ENCODE peak calls at places on chromosomes 6 and 20, in seven cellular contexts. One of them, this sample, is unnamed.
A peak's percentile ranks its signal among the peaks of the same experiment; 100 is the strongest.

GRCh38 chr6:47552319-47552718 is 74.7 kb downstream of the CD2AP start:
- DNase-seq in K562: no peak
- DNase-seq in SK-N-SH: no peak
- DNase-seq in HepG2: no peak
- DNase-seq in H1: no peak
- DNase-seq in HCT116: no peak
- DNase-seq in GM12878: no peak
- DNase-seq in this sample: no peak

GRCh38 chr6:39037082-39037487 is 11.5 kb upstream of the GLP1R start:
- DNase-seq in HCT116: no peak
- DNase-seq in K562: peak; percentile 70
- DNase-seq in GM12878: no peak
- DNase-seq in H1: no peak
- DNase-seq in SK-N-SH: no peak
- DNase-seq in HepG2: no peak
- DNase-seq in this sample: no peak

GRCh38 chr20:62819494-62820174 is 2.8 kb downstream of the COL9A3 start:
- DNase-seq in HCT116: no peak
- DNase-seq in K562: no peak
- DNase-seq in SK-N-SH: no peak
- DNase-seq in HepG2: no peak
- DNase-seq in H1: no peak
- DNase-seq in GM12878: no peak
- DNase-seq in this sample: peak; percentile 55

GRCh38 chr6:168416531-168416930 is 24.5 kb upstream of the SMOC2 start:
- DNase-seq in HepG2: no peak
- DNase-seq in H1: no peak
- DNase-seq in HCT116: no peak
- DNase-seq in SK-N-SH: no peak
- DNase-seq in GM12878: no peak
- DNase-seq in K562: no peak
- DNase-seq in this sample: no peak

GRCh38 chr6:9801255-9801757 is 613.6 kb downstream of the TFAP2A start:
- DNase-seq in SK-N-SH: no peak
- DNase-seq in HCT116: no peak
- DNase-seq in K562: no peak
- DNase-seq in GM12878: no peak
- DNase-seq in HepG2: no peak
- DNase-seq in H1: no peak
- DNase-seq in this sample: no peak

GRCh38 chr20:36098364-36098763 is 56.2 kb upstream of the EPB41L1 start:
- DNase-seq in H1: no peak
- DNase-seq in HepG2: no peak
- DNase-seq in HCT116: no peak
- DNase-seq in GM12878: peak; percentile 67
- DNase-seq in K562: no peak
- DNase-seq in SK-N-SH: no peak
- DNase-seq in this sample: no peak

GRCh38 chr20:58945967-58946631 is 35.0 kb upstream of the NELFCD start:
- DNase-seq in HCT116: no peak
- DNase-seq in HepG2: no peak
- DNase-seq in GM12878: no peak
- DNase-seq in H1: no peak
- DNase-seq in K562: no peak
- DNase-seq in SK-N-SH: no peak
- DNase-seq in this sample: no peak

GRCh38 chr6:65110031-65110430 is 597.0 kb downstream of the EYS start:
- DNase-seq in K562: no peak
- DNase-seq in H1: no peak
- DNase-seq in HCT116: no peak
- DNase-seq in SK-N-SH: no peak
- DNase-seq in HepG2: no peak
- DNase-seq in GM12878: no peak
- DNase-seq in this sample: no peak

GRCh38 chr20:35652641-35653429 is 11.9 kb downstream of the CPNE1 start:
- DNase-seq in H1: no peak
- DNase-seq in SK-N-SH: no peak
- DNase-seq in K562: no peak
- DNase-seq in GM12878: no peak
- DNase-seq in HepG2: no peak
- DNase-seq in HCT116: no peak
- DNase-seq in this sample: no peak

GRCh38 chr6:148611213-148611612 is 135.6 kb upstream of the UST start:
- DNase-seq in HCT116: no peak
- DNase-seq in GM12878: no peak
- DNase-seq in SK-N-SH: no peak
- DNase-seq in HepG2: no peak
- DNase-seq in K562: no peak
- DNase-seq in H1: no peak
- DNase-seq in this sample: peak; percentile 15

GRCh38 chr6:111663232-111663631 is 57.6 kb upstream of the TRAF3IP2 start:
- DNase-seq in SK-N-SH: peak; percentile 33
- DNase-seq in GM12878: no peak
- DNase-seq in HCT116: no peak
- DNase-seq in K562: no peak
- DNase-seq in HepG2: no peak
- DNase-seq in H1: no peak
- DNase-seq in this sample: no peak

GRCh38 chr6:136524936-136525413 is 25.2 kb downstream of the MAP7 start:
- DNase-seq in K562: no peak
- DNase-seq in HCT116: no peak
- DNase-seq in HepG2: no peak
- DNase-seq in GM12878: no peak
- DNase-seq in H1: no peak
- DNase-seq in SK-N-SH: no peak
- DNase-seq in this sample: no peak

GRCh38 chr6:73519943-73520687 is 717 bp downstream of the EEF1A1 start:
- DNase-seq in SK-N-SH: peak; percentile 58
- DNase-seq in HepG2: peak; percentile 59
- DNase-seq in HCT116: no peak
- DNase-seq in GM12878: no peak
- DNase-seq in K562: peak; percentile 64
- DNase-seq in H1: no peak
- DNase-seq in this sample: no peak

GRCh38 chr6:89356644-89357043 is 4.1 kb upstream of the UBE2J1 start:
- DNase-seq in HCT116: no peak
- DNase-seq in H1: no peak
- DNase-seq in K562: no peak
- DNase-seq in HepG2: no peak
- DNase-seq in SK-N-SH: no peak
- DNase-seq in GM12878: no peak
- DNase-seq in this sample: no peak

GRCh38 chr6:19986691-19987438 is 149.7 kb downstream of the ID4 start:
- DNase-seq in H1: no peak
- DNase-seq in SK-N-SH: no peak
- DNase-seq in K562: no peak
- DNase-seq in GM12878: no peak
- DNase-seq in HepG2: no peak
- DNase-seq in HCT116: no peak
- DNase-seq in this sample: no peak

GRCh38 chr20:50713677-50714101 is 17.7 kb upstream of the PARD6B start:
- DNase-seq in HCT116: no peak
- DNase-seq in HepG2: no peak
- DNase-seq in K562: no peak
- DNase-seq in H1: no peak
- DNase-seq in GM12878: no peak
- DNase-seq in SK-N-SH: no peak
- DNase-seq in this sample: no peak

GRCh38 chr20:49078310-49078709 is 32.2 kb downstream of the CSE1L start:
- DNase-seq in GM12878: no peak
- DNase-seq in SK-N-SH: no peak
- DNase-seq in H1: no peak
- DNase-seq in HCT116: no peak
- DNase-seq in HepG2: no peak
- DNase-seq in K562: no peak
- DNase-seq in this sample: no peak

DNA sequence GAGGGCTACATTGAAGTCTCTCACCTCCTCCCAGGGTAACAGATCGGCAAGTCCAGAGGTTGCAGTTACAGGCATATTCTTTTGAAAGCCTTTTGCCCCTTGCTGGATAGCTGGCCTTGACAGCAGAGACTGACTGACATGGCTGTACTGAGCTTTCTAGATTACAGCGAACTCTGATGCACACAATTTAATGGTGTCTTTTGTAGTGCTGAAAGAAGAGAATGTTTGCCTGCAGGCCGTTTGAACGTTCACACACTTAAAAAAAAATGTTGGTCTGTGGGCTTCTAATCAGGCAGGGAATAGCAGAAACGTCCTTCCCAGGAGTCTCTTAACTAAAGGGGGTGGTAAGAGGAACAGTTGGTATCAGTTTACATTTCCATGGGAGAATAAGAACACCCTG is 214.0 kb upstream of the SSTR4 start:
- DNase-seq in SK-N-SH: no peak
- DNase-seq in K562: no peak
- DNase-seq in GM12878: no peak
- DNase-seq in H1: no peak
- DNase-seq in HepG2: no peak
- DNase-seq in HCT116: no peak
- DNase-seq in this sample: no peak
- TF ChIP-seq JUND in SK-N-SH: no peak
- TF ChIP-seq JUND in K562: no peak
- TF ChIP-seq JUND in GM12878: no peak
- TF ChIP-seq JUND in H1: no peak
- TF ChIP-seq JUND in HepG2: no peak
- TF ChIP-seq JUND in HCT116: no peak
- TF ChIP-seq JUND in this sample: no peak

GRCh38 chr20:38242848-38243449 is 17.6 kb downstream of the KIAA1755 start:
- DNase-seq in HCT116: peak; percentile 48
- DNase-seq in SK-N-SH: peak; percentile 47
- DNase-seq in HepG2: peak; percentile 31
- DNase-seq in K562: peak; percentile 72
- DNase-seq in H1: no peak
- DNase-seq in GM12878: no peak
- DNase-seq in this sample: peak; percentile 57
- TF ChIP-seq JUND in HCT116: no peak
- TF ChIP-seq JUND in SK-N-SH: no peak
- TF ChIP-seq JUND in HepG2: no peak
- TF ChIP-seq JUND in K562: peak; percentile 35
- TF ChIP-seq JUND in H1: no peak
- TF ChIP-seq JUND in GM12878: no peak
- TF ChIP-seq JUND in this sample: no peak

GRCh38 chr20:22575087-22575721 is 9.2 kb downstream of the FOXA2 start:
- DNase-seq in SK-N-SH: no peak
- DNase-seq in HCT116: no peak
- DNase-seq in HepG2: peak; percentile 23
- DNase-seq in H1: no peak
- DNase-seq in GM12878: no peak
- DNase-seq in K562: no peak
- DNase-seq in this sample: no peak

GRCh38 chr20:22576273-22576672 is 8.1 kb downstream of the FOXA2 start:
- DNase-seq in HepG2: peak; percentile 27
- DNase-seq in H1: no peak
- DNase-seq in SK-N-SH: no peak
- DNase-seq in HCT116: no peak
- DNase-seq in GM12878: no peak
- DNase-seq in K562: no peak
- DNase-seq in this sample: no peak

GRCh38 chr20:22574545-22575086 is 9.8 kb downstream of the FOXA2 start:
- DNase-seq in SK-N-SH: no peak
- DNase-seq in H1: no peak
- DNase-seq in HCT116: no peak
- DNase-seq in K562: no peak
- DNase-seq in GM12878: no peak
- DNase-seq in HepG2: no peak
- DNase-seq in this sample: no peak

GRCh38 chr20:22576733-22577514 is 7.4 kb downstream of the FOXA2 start:
- DNase-seq in K562: no peak
- DNase-seq in GM12878: no peak
- DNase-seq in SK-N-SH: no peak
- DNase-seq in HCT116: no peak
- DNase-seq in H1: no peak
- DNase-seq in HepG2: peak; percentile 37
- DNase-seq in this sample: no peak

GRCh38 chr20:22575737-22576136 is 8.6 kb downstream of the FOXA2 start:
- DNase-seq in HepG2: no peak
- DNase-seq in H1: no peak
- DNase-seq in SK-N-SH: no peak
- DNase-seq in GM12878: no peak
- DNase-seq in K562: no peak
- DNase-seq in HCT116: no peak
- DNase-seq in this sample: no peak
- TF ChIP-seq JUND in HepG2: no peak
- TF ChIP-seq JUND in H1: no peak
- TF ChIP-seq JUND in SK-N-SH: no peak
- TF ChIP-seq JUND in GM12878: no peak
- TF ChIP-seq JUND in K562: no peak
- TF ChIP-seq JUND in HCT116: no peak
- TF ChIP-seq JUND in this sample: no peak

GRCh38 chr6:166556871-166557322 is 29.6 kb downstream of the RAMACL start:
- DNase-seq in SK-N-SH: no peak
- DNase-seq in HCT116: peak; percentile 86
- DNase-seq in GM12878: no peak
- DNase-seq in H1: no peak
- DNase-seq in HepG2: no peak
- DNase-seq in K562: no peak
- DNase-seq in this sample: peak; percentile 93
- TF ChIP-seq JUND in SK-N-SH: peak; percentile 89
- TF ChIP-seq JUND in HCT116: peak; percentile 95
- TF ChIP-seq JUND in GM12878: no peak
- TF ChIP-seq JUND in H1: no peak
- TF ChIP-seq JUND in HepG2: no peak
- TF ChIP-seq JUND in K562: no peak
- TF ChIP-seq JUND in this sample: peak; percentile 73

GRCh38 chr6:6176829-6177228 is 143.6 kb downstream of the F13A1 start:
- DNase-seq in HepG2: no peak
- DNase-seq in K562: no peak
- DNase-seq in H1: no peak
- DNase-seq in SK-N-SH: no peak
- DNase-seq in GM12878: no peak
- DNase-seq in HCT116: no peak
- DNase-seq in this sample: no peak

GRCh38 chr6:6178795-6179194 is 141.7 kb downstream of the F13A1 start:
- DNase-seq in HCT116: no peak
- DNase-seq in HepG2: no peak
- DNase-seq in K562: no peak
- DNase-seq in GM12878: no peak
- DNase-seq in SK-N-SH: no peak
- DNase-seq in H1: no peak
- DNase-seq in this sample: no peak

GRCh38 chr6:6179858-6180257 is 140.6 kb downstream of the F13A1 start:
- DNase-seq in H1: no peak
- DNase-seq in GM12878: no peak
- DNase-seq in SK-N-SH: no peak
- DNase-seq in K562: no peak
- DNase-seq in HCT116: no peak
- DNase-seq in HepG2: no peak
- DNase-seq in this sample: no peak

GRCh38 chr6:6176132-6176531 is 144.3 kb downstream of the F13A1 start:
- DNase-seq in SK-N-SH: no peak
- DNase-seq in H1: no peak
- DNase-seq in HepG2: no peak
- DNase-seq in GM12878: no peak
- DNase-seq in HCT116: no peak
- DNase-seq in K562: no peak
- DNase-seq in this sample: no peak

DNA sequence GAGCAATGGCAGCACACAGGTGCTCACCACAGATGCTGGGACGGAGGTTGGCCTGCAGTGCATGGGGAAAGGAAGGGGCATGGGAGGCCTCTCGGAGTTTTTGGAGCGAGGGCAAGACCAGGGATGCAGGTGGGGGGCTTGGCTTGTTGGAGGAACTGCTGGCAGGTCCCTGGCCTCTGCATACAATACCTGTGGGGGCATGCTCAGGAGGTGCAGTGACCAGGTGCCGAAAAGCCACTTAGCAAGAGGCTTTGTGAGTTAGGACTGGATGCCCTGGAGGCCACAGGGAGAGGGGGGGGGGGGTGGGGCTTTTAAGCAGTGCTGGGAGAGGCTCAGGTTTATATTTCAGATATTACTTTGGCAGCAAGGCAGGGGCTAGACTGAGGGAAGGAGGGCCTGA is 142.7 kb downstream of the F13A1 start:
- DNase-seq in HCT116: no peak
- DNase-seq in H1: no peak
- DNase-seq in K562: no peak
- DNase-seq in SK-N-SH: no peak
- DNase-seq in HepG2: no peak
- DNase-seq in GM12878: no peak
- DNase-seq in this sample: no peak
- TF ChIP-seq JUND in HCT116: no peak
- TF ChIP-seq JUND in H1: no peak
- TF ChIP-seq JUND in K562: no peak
- TF ChIP-seq JUND in SK-N-SH: no peak
- TF ChIP-seq JUND in HepG2: no peak
- TF ChIP-seq JUND in GM12878: no peak
- TF ChIP-seq JUND in this sample: no peak

This sample was measured in T47D.